ENCODE peak calls at places on chromosomes 5 and 9, in ten cellular contexts. P is lower leg skin; X is left lobe of liver; B is kidney tubule cell; G is osteocyte; E is LNCaP clone FGC; T is HS-5; S is stimulated activated CD4-positive, alpha-beta T cell treated with anti-CD3 and anti-CD28 coated beads, Interleukin-1b, Interleukin-23, amount 100 ng/mL, for 24 hours; Y is suprapubic skin; D is activated effector memory CD4-positive, alpha-beta T cell treated with Interleukin-2 at 50 U/mL for 16 hours. U is an unnamed sample.
A peak's percentile ranks its signal among the peaks of the same experiment; 100 is the strongest.

GRCh38 chr5:139764250-139764791 is 31.3 kb upstream of the PSD2 start:
- DNase-seq in G (no peak), E (no peak), P (no peak), X (no peak), B (no peak), S (no peak), T (no peak), Y (no peak), D (no peak), U (no peak)

GRCh38 chr5:118314936-118315335 is 673.4 kb downstream of the DTWD2 start:
- DNase-seq in P (no peak), E (no peak), S (no peak), D (no peak), T (no peak), X (no peak), Y (no peak), G (no peak), B (no peak), U (no peak)

GRCh38 chr5:96432245-96433065 is 593 bp downstream of the PCSK1 start:
- DNase-seq in E (no peak), D (no peak), Y (no peak), X (no peak), T (no peak), P (no peak), B (no peak), S (no peak), G (no peak), U (peak; percentile 8)

GRCh38 chr5:172502410-172502809 is 48.1 kb upstream of the SH3PXD2B start:
- DNase-seq in P (peak; percentile 6), G (peak; percentile 25), B (no peak), T (no peak), X (peak; percentile 19), E (no peak), S (no peak), Y (peak; percentile 30), D (no peak), U (no peak)

GRCh38 chr5:39238366-39239105 is 19.2 kb upstream of the FYB1 start:
- DNase-seq in P (no peak), E (no peak), X (no peak), G (no peak), D (no peak), B (no peak), T (no peak), Y (no peak), S (no peak), U (no peak)

GRCh38 chr5:31470608-31471007 is 61.3 kb downstream of the DROSHA start:
- DNase-seq in E (no peak), S (no peak), B (peak; percentile 37), X (peak; percentile 47), Y (peak; percentile 66), G (no peak), P (peak; percentile 59), T (no peak), D (no peak), U (no peak)

GRCh38 chr9:93197670-93198069 is 13.7 kb downstream of the WNK2 start:
- DNase-seq in P (no peak), S (no peak), E (no peak), G (no peak), D (no peak), B (no peak), T (no peak), Y (no peak), X (no peak), U (no peak)

GRCh38 chr9:102244916-102245315 is 506.5 kb upstream of the GRIN3A start:
- DNase-seq in E (no peak), Y (no peak), D (no peak), P (no peak), B (no peak), S (no peak), X (no peak), G (no peak), T (no peak), U (no peak)

GRCh38 chr9:134950811-134951210 is 33.1 kb upstream of the FCN1 start:
- DNase-seq in Y (peak; percentile 31), D (no peak), B (no peak), T (no peak), S (no peak), X (no peak), P (no peak), G (no peak), E (no peak), U (no peak)

GRCh38 chr5:171845857-171846785 is 60.5 kb downstream of the SMIM23 start:
- DNase-seq in S (no peak), E (no peak), G (no peak), P (no peak), Y (no peak), T (no peak), X (no peak), B (peak; percentile 28), D (no peak), U (no peak)

GRCh38 chr5:16899171-16899570 is 36.9 kb downstream of the MYO10 start:
- DNase-seq in B (no peak), E (no peak), D (no peak), P (no peak), X (no peak), G (no peak), S (no peak), T (no peak), Y (no peak), U (no peak)

GRCh38 chr9:128412120-128412790 is 8.4 kb upstream of the CERCAM start:
- DNase-seq in B (peak; percentile 36), E (no peak), Y (no peak), S (peak; percentile 18), P (peak; percentile 35), T (no peak), G (no peak), D (peak; percentile 28), X (no peak), U (no peak)

GRCh38 chr5:17203329-17204132 is 13.9 kb upstream of the BASP1 start:
- DNase-seq in P (peak; percentile 29), X (no peak), E (peak; percentile 41), Y (no peak), G (no peak), D (no peak), S (no peak), B (peak; percentile 85), T (no peak), U (no peak)

GRCh38 chr5:134813407-134813806 is 32.4 kb upstream of the C5orf24 start:
- DNase-seq in E (no peak), Y (no peak), S (no peak), X (no peak), B (no peak), G (no peak), T (no peak), D (no peak), P (no peak), U (no peak)

GRCh38 chr5:110769282-110769681 is 30.5 kb downstream of the SLC25A46 start:
- DNase-seq in P (peak; percentile 34), D (no peak), X (no peak), G (no peak), E (no peak), B (no peak), S (no peak), T (peak; percentile 61), Y (no peak), U (peak; percentile 94)

GRCh38 chr5:159331099-159331973 is 1.0 kb upstream of the IL12B start:
- DNase-seq in B (peak; percentile 59), G (peak; percentile 90), D (peak; percentile 68), P (peak; percentile 58), T (no peak), X (peak; percentile 57), S (peak; percentile 66), Y (peak; percentile 86), E (no peak), U (no peak)

GRCh38 chr5:173501271-173501670 is 115.2 kb downstream of the BOD1 start:
- DNase-seq in B (no peak), Y (no peak), D (no peak), G (no peak), P (no peak), T (no peak), X (no peak), S (no peak), E (no peak), U (no peak)

GRCh38 chr9:96069821-96070220 is 194.3 kb downstream of the ERCC6L2 start:
- DNase-seq in G (no peak), X (no peak), Y (no peak), E (no peak), D (no peak), B (no peak), S (no peak), T (no peak), P (no peak), U (no peak)